ENCODE peak calls at places on chromosomes 5 and 9, in nine cellular contexts. Q is choroid plexus epithelial cell, J is psoas muscle, E is mucosa of descending colon, K is glutamatergic neuron, H is gastrocnemius medialis, T is endothelial cell, S is bronchial epithelial cell, W is Calu3. M is an unnamed sample.

GRCh38 chr5:17261075-17261474 is 43.6 kb downstream of the BASP1 start:
- DNase-seq in Q (peak), J (no peak), E (no peak), K (no peak), H (no peak), T (no peak), S (no peak), W (no peak), M (no peak)

GRCh38 chr5:101306391-101307137 is 403.5 kb upstream of the ST8SIA4 start:
- DNase-seq in Q (no peak), J (no peak), E (no peak), K (no peak), H (no peak), T (no peak), S (peak), W (no peak), M (no peak)

GRCh38 chr5:88883566-88884434 is 816 bp upstream of the MEF2C start:
- DNase-seq in Q (peak), J (peak), E (peak), K (peak), H (peak), T (peak), S (peak), W (peak), M (no peak)

GRCh38 chr9:128631636-128632035 is 25.0 kb downstream of the DYNC2I2 start:
- DNase-seq in Q (no peak), J (no peak), E (no peak), K (no peak), H (no peak), T (no peak), S (no peak), W (no peak), M (no peak)

GRCh38 chr5:125536095-125536494 is 789.7 kb upstream of the ZNF608 start:
- DNase-seq in Q (no peak), J (no peak), E (no peak), K (no peak), H (no peak), T (no peak), S (no peak), W (no peak), M (no peak)

GRCh38 chr5:33423018-33423630 is 17.6 kb upstream of the TARS1 start:
- DNase-seq in Q (peak), J (no peak), E (no peak), K (no peak), H (no peak), T (no peak), S (peak), W (no peak), M (no peak)

GRCh38 chr9:72305102-72305546 is 59.9 kb downstream of the ZFAND5 start:
- DNase-seq in Q (peak), J (peak), E (peak), K (no peak), H (peak), T (peak), S (peak), W (peak), M (peak)

GRCh38 chr5:79436224-79436623 is 77.7 kb downstream of the HOMER1 start:
- DNase-seq in Q (peak), J (no peak), E (no peak), K (no peak), H (no peak), T (no peak), S (peak), W (no peak), M (no peak)

GRCh38 chr5:138282918-138283742 is 8.7 kb upstream of the GFRA3 start:
- DNase-seq in Q (peak), J (no peak), E (no peak), K (peak), H (no peak), T (peak), S (peak), W (peak), M (no peak)

GRCh38 chr9:116504893-116505480 is 182.1 kb upstream of the TRIM32 start:
- DNase-seq in Q (no peak), J (no peak), E (no peak), K (no peak), H (no peak), T (no peak), S (no peak), W (no peak), M (no peak)

GRCh38 chr5:173891367-173891766 is 3.2 kb downstream of the CPEB4 start:
- DNase-seq in Q (no peak), J (no peak), E (no peak), K (no peak), H (no peak), T (no peak), S (no peak), W (no peak), M (no peak)

GRCh38 chr5:149857499-149857898 is 87.1 kb downstream of the PDE6A start:
- DNase-seq in Q (peak), J (peak), E (peak), K (no peak), H (peak), T (no peak), S (peak), W (peak), M (no peak)

GRCh38 chr5:80481019-80481893 is 6.6 kb upstream of the FAM151B start:
- DNase-seq in Q (peak), J (no peak), E (no peak), K (peak), H (peak), T (peak), S (peak), W (peak), M (no peak)

GRCh38 chr9:11356101-11356500 is 743.3 kb upstream of the PTPRD start:
- DNase-seq in Q (peak), J (no peak), E (no peak), K (no peak), H (no peak), T (no peak), S (peak), W (no peak), M (no peak)

GRCh38 chr5:671459-672328 is 21.5 kb downstream of the TPPP start:
- DNase-seq in Q (peak), J (peak), E (no peak), K (peak), H (peak), T (peak), S (peak), W (peak), M (peak)

GRCh38 chr5:38448553-38449350 is 107.7 kb downstream of the LIFR start:
- DNase-seq in Q (no peak), J (no peak), E (no peak), K (no peak), H (no peak), T (no peak), S (no peak), W (no peak), M (no peak)

GRCh38 chr9:74458832-74459231 is 38.3 kb upstream of the RORB start:
- DNase-seq in Q (no peak), J (no peak), E (no peak), K (no peak), H (no peak), T (no peak), S (no peak), W (no peak), M (no peak)

GRCh38 chr5:172380261-172380991 is 73.9 kb downstream of the SH3PXD2B start:
- DNase-seq in Q (no peak), J (no peak), E (no peak), K (no peak), H (no peak), T (no peak), S (no peak), W (no peak), M (no peak)

GRCh38 chr5:65334077-65334476 is 147.6 kb downstream of the ADAMTS6 start:
- DNase-seq in Q (no peak), J (no peak), E (no peak), K (no peak), H (no peak), T (no peak), S (peak), W (peak), M (no peak)

GRCh38 chr5:8247485-8247884 is 378.5 kb downstream of the MTRR start:
- DNase-seq in Q (peak), J (no peak), E (no peak), K (no peak), H (no peak), T (no peak), S (no peak), W (no peak), M (no peak)

GRCh38 chr5:68460147-68460760 is 244.7 kb downstream of the PIK3R1 start:
- DNase-seq in Q (peak), J (no peak), E (no peak), K (no peak), H (no peak), T (peak), S (peak), W (peak), M (no peak)

GRCh38 chr5:108655750-108656450 is 91.8 kb upstream of the FER start:
- DNase-seq in Q (peak), J (no peak), E (no peak), K (no peak), H (no peak), T (no peak), S (peak), W (no peak), M (no peak)

GRCh38 chr5:54180616-54181015 is 129.8 kb downstream of the ARL15 start:
- DNase-seq in Q (peak), J (no peak), E (no peak), K (no peak), H (no peak), T (no peak), S (no peak), W (no peak), M (no peak)

GRCh38 chr9:26112724-26113123 is 434.5 kb upstream of the TUSC1 start:
- DNase-seq in Q (no peak), J (no peak), E (no peak), K (no peak), H (no peak), T (no peak), S (peak), W (no peak), M (no peak)

GRCh38 chr9:77011973-77012817 is 7.3 kb upstream of the FOXB2 start:
- DNase-seq in Q (peak), J (peak), E (peak), K (peak), H (peak), T (peak), S (no peak), W (peak), M (peak)

GRCh38 chr5:145347026-145347616 is 488.0 kb downstream of the PRELID2 start:
- DNase-seq in Q (peak), J (no peak), E (no peak), K (no peak), H (no peak), T (peak), S (peak), W (peak), M (no peak)

GRCh38 chr9:109568568-109569210 is 70.6 kb upstream of the PTPN3 start:
- DNase-seq in Q (no peak), J (no peak), E (no peak), K (no peak), H (no peak), T (no peak), S (no peak), W (no peak), M (no peak)

GRCh38 chr9:468766-469496 is 254.3 kb downstream of the DOCK8 start:
- DNase-seq in Q (peak), J (no peak), E (no peak), K (no peak), H (no peak), T (no peak), S (no peak), W (no peak), M (no peak)

GRCh38 chr5:17302590-17302989 is 85.2 kb downstream of the BASP1 start:
- DNase-seq in Q (peak), J (no peak), E (no peak), K (peak), H (no peak), T (no peak), S (no peak), W (no peak), M (no peak)

GRCh38 chr5:14406554-14406849 is 175.1 kb upstream of the OTULINL start:
- DNase-seq in Q (peak), J (no peak), E (no peak), K (no peak), H (no peak), T (no peak), S (peak), W (no peak), M (no peak)

GRCh38 chr5:77086611-77087483 is at the start of gene ZBED3:
- DNase-seq in Q (peak), J (peak), E (peak), K (peak), H (peak), T (peak), S (peak), W (peak), M (peak)
- TF ChIP-seq CTCF in Q (peak), J (no peak), E (no peak), K (peak), H (no peak), T (peak), S (peak), W (no peak), M (peak)

DNA sequence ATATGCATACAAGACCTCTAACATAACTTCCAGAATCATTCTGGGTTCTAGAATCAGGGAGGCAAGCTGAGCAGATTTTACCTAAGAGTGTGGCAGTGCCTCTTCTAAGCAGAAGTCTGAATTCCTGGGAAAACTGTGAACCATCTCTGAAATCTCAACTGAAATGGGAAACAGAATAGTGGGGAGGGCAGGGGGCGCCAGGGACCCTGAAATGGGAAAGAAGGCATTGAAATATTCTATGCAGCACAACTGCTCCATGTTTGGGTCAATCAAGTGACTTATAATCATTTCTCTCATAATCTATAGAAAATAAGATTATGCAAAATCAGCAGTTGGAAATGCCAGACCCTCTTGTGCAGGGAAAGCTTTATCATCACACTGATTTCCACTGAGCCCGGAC is 156.1 kb downstream of the EBF1 start:
- DNase-seq in Q (peak), J (no peak), E (no peak), K (no peak), H (no peak), T (no peak), S (no peak), W (no peak), M (no peak)
- TF ChIP-seq CTCF in Q (peak), J (no peak), E (no peak), K (no peak), H (no peak), T (no peak), S (no peak), W (no peak), M (no peak)

DNA sequence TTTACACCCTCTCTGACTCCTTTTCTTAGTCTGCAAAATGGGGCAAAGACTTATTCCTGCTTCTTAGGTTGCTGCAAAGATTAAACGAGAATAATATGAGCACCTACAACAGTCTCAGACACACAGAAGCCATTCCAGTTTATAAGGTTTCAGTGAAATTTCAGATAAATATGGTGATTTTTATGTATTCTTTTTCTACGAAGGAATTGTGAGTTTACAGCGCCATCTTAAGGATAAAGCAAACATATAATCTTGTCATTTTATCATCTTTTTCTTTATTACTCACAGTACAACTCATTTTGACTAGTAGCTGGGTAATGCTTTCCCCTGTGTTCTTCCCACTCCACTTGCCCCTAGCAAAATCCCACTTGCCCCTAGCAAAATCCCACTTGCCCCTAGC is 29.2 kb upstream of the SMC5 start:
- DNase-seq in Q (peak), J (no peak), E (no peak), K (no peak), H (no peak), T (no peak), S (peak), W (no peak), M (no peak)
- TF ChIP-seq CTCF in Q (peak), J (peak), E (no peak), K (peak), H (no peak), T (peak), S (peak), W (no peak), M (no peak)

GRCh38 chr5:76751291-76751690 is 35.4 kb downstream of the F2R start:
- DNase-seq in Q (no peak), J (no peak), E (no peak), K (no peak), H (no peak), T (no peak), S (peak), W (no peak), M (no peak)

GRCh38 chr5:76744632-76745031 is 28.7 kb downstream of the F2R start:
- DNase-seq in Q (no peak), J (no peak), E (no peak), K (no peak), H (no peak), T (no peak), S (no peak), W (no peak), M (no peak)

GRCh38 chr5:76742586-76742985 is 26.7 kb downstream of the F2R start:
- DNase-seq in Q (peak), J (no peak), E (no peak), K (no peak), H (no peak), T (no peak), S (peak), W (no peak), M (no peak)

GRCh38 chr5:76746677-76747076 is 30.8 kb downstream of the F2R start:
- DNase-seq in Q (no peak), J (no peak), E (no peak), K (no peak), H (no peak), T (no peak), S (no peak), W (no peak), M (no peak)
- TF ChIP-seq CTCF in Q (no peak), J (no peak), E (no peak), K (no peak), H (no peak), T (no peak), S (no peak), W (no peak), M (no peak)

GRCh38 chr9:90057361-90057760 is 452.5 kb downstream of the GADD45G start:
- DNase-seq in Q (no peak), J (no peak), E (no peak), K (no peak), H (no peak), T (no peak), S (no peak), W (no peak), M (no peak)

GRCh38 chr9:90055226-90055625 is 450.4 kb downstream of the GADD45G start:
- DNase-seq in Q (no peak), J (no peak), E (no peak), K (no peak), H (no peak), T (no peak), S (no peak), W (no peak), M (no peak)

GRCh38 chr9:90054810-90055209 is 450.0 kb downstream of the GADD45G start:
- DNase-seq in Q (no peak), J (no peak), E (no peak), K (no peak), H (no peak), T (no peak), S (no peak), W (no peak), M (no peak)

GRCh38 chr9:90047828-90048227 is 443.0 kb downstream of the GADD45G start:
- DNase-seq in Q (no peak), J (no peak), E (no peak), K (no peak), H (no peak), T (no peak), S (no peak), W (no peak), M (no peak)

DNA sequence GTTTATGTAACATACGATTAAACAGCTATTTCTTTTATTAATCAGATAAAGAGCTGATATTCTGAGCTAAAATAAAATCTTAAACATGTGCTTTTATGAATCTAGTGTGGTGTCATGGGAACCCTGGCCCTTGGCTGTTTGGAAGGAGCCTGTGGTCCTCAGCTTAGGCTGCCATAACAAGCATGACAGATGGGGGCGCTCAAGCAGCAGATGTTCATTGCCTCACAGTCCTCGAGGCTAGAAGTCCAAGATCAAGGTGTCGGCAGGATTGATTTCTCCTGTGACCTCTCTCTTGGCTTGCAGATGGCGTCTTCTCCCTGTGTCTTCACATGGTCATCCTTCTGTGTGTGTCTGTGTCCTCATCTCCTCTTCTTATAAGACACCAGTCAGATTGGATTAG is 448.2 kb downstream of the GADD45G start:
- DNase-seq in Q (peak), J (no peak), E (no peak), K (peak), H (no peak), T (no peak), S (no peak), W (no peak), M (no peak)
- TF ChIP-seq CTCF in Q (peak), J (no peak), E (no peak), K (peak), H (no peak), T (peak), S (no peak), W (no peak), M (no peak)

GRCh38 chr9:91192785-91193657 is 168.7 kb downstream of the AUH start:
- DNase-seq in Q (peak), J (peak), E (peak), K (peak), H (peak), T (peak), S (peak), W (peak), M (peak)
- TF ChIP-seq CTCF in Q (peak), J (peak), E (no peak), K (no peak), H (peak), T (no peak), S (peak), W (no peak), M (no peak)

GRCh38 chr5:135747824-135748223 is 86.6 kb upstream of the SLC25A48 start:
- DNase-seq in Q (no peak), J (no peak), E (no peak), K (peak), H (no peak), T (no peak), S (no peak), W (no peak), M (no peak)

GRCh38 chr5:135753990-135754389 is 80.5 kb upstream of the SLC25A48 start:
- DNase-seq in Q (no peak), J (no peak), E (no peak), K (no peak), H (no peak), T (no peak), S (no peak), W (no peak), M (no peak)

GRCh38 chr5:135745897-135746500 is 88.5 kb upstream of the SLC25A48 start:
- DNase-seq in Q (no peak), J (no peak), E (no peak), K (no peak), H (no peak), T (no peak), S (no peak), W (no peak), M (no peak)

DNA sequence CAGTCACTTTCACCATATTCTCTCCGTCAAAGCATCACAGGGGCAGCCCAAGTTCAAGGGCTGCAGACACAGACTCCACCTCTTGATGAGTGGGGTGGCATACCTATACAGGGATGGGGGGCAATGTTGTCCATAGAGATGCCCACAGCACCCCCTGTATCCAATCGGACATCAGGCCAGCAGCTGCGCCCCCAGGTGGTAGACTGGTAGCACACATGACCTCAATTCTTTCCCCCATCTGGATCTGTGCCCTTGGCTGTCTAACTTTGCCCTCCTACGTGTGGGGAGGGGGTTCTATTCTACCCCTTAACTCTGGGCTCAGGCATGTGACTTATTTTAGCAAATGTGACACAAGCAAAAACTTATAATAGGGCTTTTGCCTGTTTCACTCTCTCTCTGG is 84.0 kb upstream of the SLC25A48 start:
- DNase-seq in Q (no peak), J (no peak), E (no peak), K (no peak), H (no peak), T (no peak), S (no peak), W (no peak), M (no peak)
- TF ChIP-seq CTCF in Q (peak), J (no peak), E (no peak), K (no peak), H (no peak), T (no peak), S (peak), W (no peak), M (no peak)

DNA sequence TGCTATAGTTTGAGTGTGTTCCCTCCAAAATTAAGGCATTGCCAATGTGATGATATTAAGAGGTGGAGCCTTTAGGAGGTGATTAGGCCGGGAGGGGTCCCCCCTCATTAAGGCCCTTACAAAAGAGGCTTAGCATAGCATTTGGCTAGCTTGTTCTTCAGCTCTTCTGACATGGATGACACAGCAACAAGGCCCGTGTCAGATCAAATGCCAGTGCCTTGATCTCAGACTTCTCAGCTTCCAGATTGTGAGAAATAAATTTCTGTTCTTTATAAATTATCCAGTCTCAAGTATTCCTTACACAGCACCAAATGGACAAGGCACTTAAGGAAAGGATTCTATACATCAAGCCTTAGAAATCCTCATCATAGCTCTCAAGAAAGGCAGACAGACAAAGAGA is 31.8 kb downstream of the SLC38A9 start:
- DNase-seq in Q (no peak), J (no peak), E (no peak), K (no peak), H (no peak), T (no peak), S (no peak), W (no peak), M (no peak)
- TF ChIP-seq CTCF in Q (no peak), J (no peak), E (no peak), K (no peak), H (no peak), T (no peak), S (no peak), W (no peak), M (no peak)

M was measured in natural killer cell.